ENCODE peak calls at places on chromosome 16, in six cellular contexts. I is RCC 7860; O is AML-193; G is GM20000; H is stimulated activated CD8-positive, alpha-beta memory T cell treated with anti-CD3 and anti-CD28 coated beads, Interleukin-12 subunit alpha, Interleukin-12 subunit beta, amount 100 ng/mL, for 4 hours; R is progenitor cell of endocrine pancreas. B is an unnamed sample.

GRCh38 chr16:30183236-30183960 is at the start of gene CORO1A:
- DNase-seq in R (peak; percentile 51), I (peak; percentile 16), G (peak; percentile 94), O (peak; percentile 80), H (peak; percentile 75), B (peak; percentile 88)

GRCh38 chr16:75072239-75072947 is 44.2 kb downstream of the LDHD start:
- DNase-seq in H (no peak), O (no peak), I (no peak), G (no peak), R (no peak), B (no peak)

GRCh38 chr16:49858200-49859129 is 2.6 kb upstream of the ZNF423 start:
- DNase-seq in H (peak; percentile 15), O (no peak), G (peak; percentile 65), R (peak; percentile 53), I (no peak), B (peak; percentile 75)

GRCh38 chr16:66474750-66475199 is 47.7 kb downstream of the BEAN1 start:
- DNase-seq in H (peak; percentile 28), O (peak; percentile 13), G (peak; percentile 85), R (no peak), I (peak; percentile 12), B (peak; percentile 32)

GRCh38 chr16:19167710-19168172 is 299 bp upstream of the SYT17 start:
- DNase-seq in H (no peak), I (no peak), O (no peak), R (peak; percentile 79), G (peak; percentile 93), B (peak; percentile 77)

GRCh38 chr16:56777533-56777932 is 47.6 kb downstream of the NUP93 start:
- DNase-seq in O (no peak), G (no peak), R (no peak), H (no peak), I (no peak), B (no peak)

GRCh38 chr16:22664561-22664997 is 149.4 kb upstream of the HS3ST2 start:
- DNase-seq in O (no peak), G (no peak), R (no peak), H (no peak), I (no peak), B (peak; percentile 40)

GRCh38 chr16:86078121-86078600 is 179.2 kb downstream of the IRF8 start:
- DNase-seq in R (no peak), O (no peak), I (no peak), G (no peak), H (no peak), B (peak; percentile 74)

GRCh38 chr16:17159616-17160015 is 311.1 kb downstream of the XYLT1 start:
- DNase-seq in H (no peak), O (no peak), R (no peak), I (no peak), G (no peak), B (no peak)